ENCODE peak calls at places on chromosomes 4 and X, in eight cellular contexts. Y, P, U, Z, X, B, C and F are unnamed samples. For H3K4me1, the result is how much of the 10 kb centered on the place peaks cover.

GRCh38 chr4:118338981-118339765 is 13.6 kb downstream of the PRSS12 start:
- DNase-seq in Y (no peak), P (no peak), U (peak), Z (no peak), X (no peak), B (no peak), C (no peak), F (peak)

GRCh38 chrX:22141061-22141460 is 108.9 kb downstream of the PHEX start:
- DNase-seq in Y (no peak), P (no peak), U (peak), Z (no peak), X (no peak), B (no peak), C (no peak), F (peak)

GRCh38 chrX:125152011-125152410 is 167.7 kb upstream of the TEX13C start:
- DNase-seq in Y (no peak), P (no peak), U (no peak), Z (no peak), X (no peak), B (no peak), C (no peak), F (no peak)

GRCh38 chr4:119623025-119623424 is 5.6 kb downstream of the PDE5A start:
- DNase-seq in Y (no peak), P (no peak), U (peak), Z (no peak), X (no peak), B (no peak), C (no peak), F (no peak)

GRCh38 chr4:108031427-108032083 is 41.9 kb downstream of the HADH start:
- DNase-seq in Y (no peak), P (no peak), U (peak), Z (no peak), X (no peak), B (no peak), C (no peak), F (no peak)

GRCh38 chrX:131816551-131817136 is 206.5 kb upstream of the STK26 start:
- DNase-seq in Y (no peak), P (peak), U (peak), Z (no peak), X (peak), B (peak), C (peak), F (peak)

GRCh38 chrX:25536307-25536970 is 520.7 kb upstream of the ARX start:
- DNase-seq in Y (no peak), P (no peak), U (no peak), Z (peak), X (no peak), B (no peak), C (no peak), F (no peak)

GRCh38 chrX:39150621-39151020 is 349.4 kb downstream of the MID1IP1 start:
- DNase-seq in Y (peak), P (no peak), U (no peak), Z (no peak), X (no peak), B (no peak), C (no peak), F (no peak)

GRCh38 chrX:65871671-65872311 is 168.1 kb downstream of the VSIG4 start:
- DNase-seq in Y (peak), P (no peak), U (peak), Z (peak), X (no peak), B (peak), C (peak), F (peak)

DNA sequence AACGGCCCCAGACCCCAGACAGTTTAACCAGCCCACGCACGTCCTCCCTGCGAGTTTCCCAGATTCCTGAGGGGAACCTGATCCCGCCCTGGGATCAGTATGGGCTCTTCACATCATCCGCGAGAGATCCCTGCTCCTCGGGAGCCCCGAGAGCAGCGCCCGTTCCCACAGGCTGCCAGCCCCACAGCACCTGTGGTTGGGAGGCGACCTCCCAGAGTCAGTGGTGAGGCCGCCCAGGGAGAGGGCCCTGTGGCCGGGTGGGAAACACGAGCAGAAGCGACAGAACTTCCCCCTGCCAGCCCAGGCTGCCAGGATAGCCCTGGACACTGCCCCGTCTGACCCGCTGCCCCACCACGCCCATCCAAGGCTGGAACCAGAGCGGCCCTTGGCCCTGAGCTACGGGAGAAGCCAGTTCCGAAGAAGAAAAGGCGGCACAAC is 32.8 kb downstream of the TSC22D3 start:
- DNase-seq in Y (peak), P (no peak), U (no peak), Z (no peak), X (no peak), B (no peak), C (peak), F (peak)
- H3K4me1 ChIP-seq in Y (under half), P (under half), U (under half), Z (under half), X (under half), B (under half), C (under half), F (under half)

GRCh38 chrX:44183329-44183728 is 160.1 kb downstream of the EFHC2 start:
- DNase-seq in Y (no peak), P (no peak), U (no peak), Z (no peak), X (no peak), B (peak), C (no peak), F (peak)
- H3K27ac ChIP-seq in Y (no peak), P (no peak), U (no peak), Z (no peak), X (no peak), B (no peak), C (no peak), F (no peak)

DNA sequence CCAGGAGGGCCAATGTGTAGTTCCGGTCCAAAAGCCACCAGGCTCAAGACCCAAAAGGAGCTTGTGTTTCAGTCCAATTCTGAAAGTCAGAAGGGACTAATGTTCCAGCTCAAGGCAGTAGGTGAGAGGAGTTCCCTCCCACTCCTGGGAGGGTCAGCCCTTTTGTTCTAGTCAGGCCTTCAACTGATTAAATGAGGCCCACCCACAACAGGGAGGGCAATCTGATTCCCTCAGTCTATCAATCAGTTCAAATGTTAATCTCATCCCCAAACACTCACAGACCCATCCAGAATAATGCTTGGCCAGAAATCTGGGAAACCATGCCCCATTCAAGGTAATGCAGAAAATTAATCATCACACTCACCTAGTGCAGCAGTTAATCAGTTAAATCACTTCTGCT is 35.8 kb upstream of the RASGEF1B start:
- DNase-seq in Y (no peak), P (no peak), U (no peak), Z (no peak), X (no peak), B (no peak), C (no peak), F (no peak)
- H3K4me1 ChIP-seq in Y (under half), P (under half), U (under half), Z (under half), X (under half), B (under half), C (under half), F (under half)

DNA sequence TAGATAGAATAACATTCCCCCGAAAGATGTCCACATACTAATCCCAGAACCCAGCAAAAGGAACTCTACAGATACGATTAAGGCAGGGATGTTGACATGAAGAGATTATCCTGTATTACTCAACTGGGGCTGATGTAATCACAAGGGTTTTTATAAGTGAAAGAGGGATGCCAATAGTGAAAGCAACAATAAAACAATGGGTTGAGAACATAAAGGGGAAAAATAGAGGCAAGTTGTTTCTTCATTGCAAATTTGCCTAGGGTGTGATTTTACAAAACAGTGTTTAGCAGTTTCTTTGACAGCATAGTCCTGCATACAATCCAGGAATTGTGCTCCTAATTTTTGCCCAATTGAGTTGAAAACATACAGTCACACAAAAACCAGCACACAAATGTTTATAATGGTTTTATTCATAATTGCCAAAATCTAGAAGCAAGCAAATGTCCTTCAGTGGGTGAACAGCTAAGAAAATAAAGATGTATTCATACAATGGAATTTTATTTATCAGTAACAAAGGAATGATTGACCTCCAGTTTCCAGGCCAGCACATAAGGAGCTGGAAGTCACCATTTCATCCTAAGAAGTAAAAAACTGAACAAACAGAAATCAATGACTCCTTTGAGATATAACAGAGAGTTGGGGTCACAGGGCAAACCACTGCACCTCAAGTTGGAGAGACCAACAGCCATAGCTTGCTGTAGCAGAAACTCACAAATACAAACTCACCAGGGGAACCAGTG is 107.2 kb downstream of the CENPC start:
- DNase-seq in Y (no peak), P (no peak), U (peak), Z (peak), X (no peak), B (no peak), C (no peak), F (no peak)
- H3K27ac ChIP-seq in Y (no peak), P (no peak), U (peak), Z (no peak), X (peak), B (no peak), C (no peak), F (no peak)

GRCh38 chrX:10615931-10616780 is 4.2 kb downstream of the MID1 start:
- DNase-seq in Y (peak), P (peak), U (peak), Z (no peak), X (peak), B (no peak), C (peak), F (peak)
- H3K4me1 ChIP-seq in Y (under half), P (under half), U (under half), Z (under half), X (under half), B (under half), C (under half), F (under half)

GRCh38 chr4:47486306-47486705 is 1.2 kb downstream of the ATP10D start:
- DNase-seq in Y (no peak), P (no peak), U (peak), Z (no peak), X (no peak), B (no peak), C (no peak), F (no peak)
- H3K27ac ChIP-seq in Y (no peak), P (peak), U (peak), Z (no peak), X (peak), B (peak), C (no peak), F (no peak)

GRCh38 chr4:168832746-168833575 is 177.1 kb downstream of the CBR4 start:
- DNase-seq in Y (peak), P (peak), U (peak), Z (no peak), X (peak), B (peak), C (peak), F (no peak)
- H3K4me1 ChIP-seq in Y (under half), P (under half), U (under half), Z (under half), X (under half), B (under half), C (under half), F (under half)

GRCh38 chr4:162684371-162684700 is 482.4 kb downstream of the NAF1 start:
- DNase-seq in Y (no peak), P (no peak), U (no peak), Z (no peak), X (no peak), B (no peak), C (no peak), F (no peak)
- H3K27ac ChIP-seq in Y (no peak), P (no peak), U (no peak), Z (peak), X (no peak), B (no peak), C (peak), F (no peak)

DNA sequence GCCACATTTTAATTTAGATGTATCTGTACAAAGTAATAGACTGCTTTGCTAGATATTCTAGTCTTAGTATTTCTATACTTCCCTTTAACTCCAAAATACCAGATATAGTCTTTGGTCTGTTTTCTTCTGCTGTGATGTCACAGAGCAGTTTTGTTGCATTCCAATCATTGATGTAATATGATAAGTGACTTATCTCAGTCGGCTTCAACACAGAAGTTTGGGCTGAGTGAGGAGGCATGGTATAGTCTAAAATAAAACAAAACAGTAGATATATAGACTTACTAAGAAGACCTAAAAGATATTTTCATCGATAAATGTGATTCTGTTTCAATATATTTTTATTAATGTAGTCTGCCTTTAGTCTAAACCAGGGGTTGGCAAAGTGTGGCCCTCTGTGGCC is 169.9 kb downstream of the DCK start:
- DNase-seq in Y (no peak), P (no peak), U (no peak), Z (no peak), X (no peak), B (no peak), C (no peak), F (no peak)
- H3K4me1 ChIP-seq in Y (under half), P (under half), U (under half), Z (under half), X (under half), B (under half), C (under half), F (under half)